ENCODE peak calls at places on chromosomes 7 and 10, in eight cellular contexts. One of them, this sample, is unnamed.
A peak's percentile ranks its signal among the peaks of the same experiment; 100 is the strongest.

GRCh38 chr7:48424731-48425130 is 253.5 kb downstream of the ABCA13 start:
- DNase-seq in progenitor cell of endocrine pancreas: no peak
- DNase-seq in SJSA1: no peak
- DNase-seq in germinal center: no peak
- DNase-seq in H54: no peak
- DNase-seq in ovary: no peak
- DNase-seq in coronary artery: no peak
- DNase-seq in T follicular helper cell: no peak
- DNase-seq in this sample: no peak

GRCh38 chr10:104328916-104329710 is 9.2 kb downstream of the ITPRIP start:
- DNase-seq in H54: peak; percentile 63
- DNase-seq in progenitor cell of endocrine pancreas: no peak
- DNase-seq in SJSA1: peak; percentile 86
- DNase-seq in T follicular helper cell: peak; percentile 67
- DNase-seq in coronary artery: no peak
- DNase-seq in germinal center: no peak
- DNase-seq in ovary: peak; percentile 70
- DNase-seq in this sample: peak; percentile 89

GRCh38 chr7:92404170-92404614 is 43.1 kb upstream of the GATAD1 start:
- DNase-seq in SJSA1: no peak
- DNase-seq in H54: no peak
- DNase-seq in germinal center: no peak
- DNase-seq in coronary artery: no peak
- DNase-seq in T follicular helper cell: no peak
- DNase-seq in ovary: no peak
- DNase-seq in progenitor cell of endocrine pancreas: no peak
- DNase-seq in this sample: no peak

GRCh38 chr7:65307651-65308299 is 65.9 kb upstream of the ZNF92 start:
- DNase-seq in T follicular helper cell: peak; percentile 2
- DNase-seq in coronary artery: no peak
- DNase-seq in ovary: peak; percentile 29
- DNase-seq in germinal center: peak; percentile 63
- DNase-seq in H54: peak; percentile 31
- DNase-seq in progenitor cell of endocrine pancreas: peak; percentile 51
- DNase-seq in SJSA1: no peak
- DNase-seq in this sample: peak; percentile 66

GRCh38 chr10:132011027-132011426 is 29.3 kb upstream of the BNIP3 start:
- DNase-seq in coronary artery: no peak
- DNase-seq in ovary: no peak
- DNase-seq in H54: no peak
- DNase-seq in germinal center: no peak
- DNase-seq in T follicular helper cell: no peak
- DNase-seq in progenitor cell of endocrine pancreas: no peak
- DNase-seq in SJSA1: no peak
- DNase-seq in this sample: no peak

GRCh38 chr10:132595850-132596249 is 58.3 kb downstream of the INPP5A start:
- DNase-seq in SJSA1: no peak
- DNase-seq in H54: no peak
- DNase-seq in coronary artery: no peak
- DNase-seq in progenitor cell of endocrine pancreas: no peak
- DNase-seq in ovary: no peak
- DNase-seq in T follicular helper cell: no peak
- DNase-seq in germinal center: no peak
- DNase-seq in this sample: peak; percentile 30

GRCh38 chr10:126375926-126376554 is 12.2 kb downstream of the ADAM12 start:
- DNase-seq in germinal center: no peak
- DNase-seq in SJSA1: no peak
- DNase-seq in H54: no peak
- DNase-seq in T follicular helper cell: no peak
- DNase-seq in ovary: no peak
- DNase-seq in progenitor cell of endocrine pancreas: no peak
- DNase-seq in coronary artery: no peak
- DNase-seq in this sample: no peak

GRCh38 chr7:44063894-44064651 is 1.3 kb downstream of the PGAM2 start:
- DNase-seq in SJSA1: no peak
- DNase-seq in T follicular helper cell: no peak
- DNase-seq in coronary artery: peak; percentile 73
- DNase-seq in ovary: no peak
- DNase-seq in progenitor cell of endocrine pancreas: no peak
- DNase-seq in germinal center: no peak
- DNase-seq in H54: no peak
- DNase-seq in this sample: peak; percentile 57

GRCh38 chr10:76429331-76429625 is 997.9 kb downstream of the LRMDA start:
- DNase-seq in SJSA1: no peak
- DNase-seq in T follicular helper cell: no peak
- DNase-seq in ovary: no peak
- DNase-seq in progenitor cell of endocrine pancreas: no peak
- DNase-seq in H54: no peak
- DNase-seq in germinal center: no peak
- DNase-seq in coronary artery: no peak
- DNase-seq in this sample: no peak

GRCh38 chr10:24824536-24824935 is 100.8 kb upstream of the ARHGAP21 start:
- DNase-seq in SJSA1: no peak
- DNase-seq in ovary: no peak
- DNase-seq in progenitor cell of endocrine pancreas: no peak
- DNase-seq in coronary artery: no peak
- DNase-seq in H54: no peak
- DNase-seq in germinal center: no peak
- DNase-seq in T follicular helper cell: no peak
- DNase-seq in this sample: no peak

GRCh38 chr10:70410608-70411007 is 6.7 kb downstream of the EIF4EBP2 start:
- DNase-seq in progenitor cell of endocrine pancreas: no peak
- DNase-seq in coronary artery: no peak
- DNase-seq in H54: no peak
- DNase-seq in ovary: no peak
- DNase-seq in T follicular helper cell: no peak
- DNase-seq in germinal center: no peak
- DNase-seq in SJSA1: no peak
- DNase-seq in this sample: no peak

GRCh38 chr10:85668522-85668921 is 698.1 kb downstream of the GRID1 start:
- DNase-seq in ovary: no peak
- DNase-seq in germinal center: no peak
- DNase-seq in H54: no peak
- DNase-seq in coronary artery: no peak
- DNase-seq in progenitor cell of endocrine pancreas: no peak
- DNase-seq in SJSA1: no peak
- DNase-seq in T follicular helper cell: no peak
- DNase-seq in this sample: no peak

GRCh38 chr7:50853311-50853710 is 70.6 kb upstream of the GRB10 start:
- DNase-seq in progenitor cell of endocrine pancreas: no peak
- DNase-seq in germinal center: no peak
- DNase-seq in H54: no peak
- DNase-seq in T follicular helper cell: no peak
- DNase-seq in SJSA1: peak; percentile 17
- DNase-seq in coronary artery: no peak
- DNase-seq in ovary: no peak
- DNase-seq in this sample: no peak

GRCh38 chr10:69549959-69550358 is 23.3 kb downstream of the NEUROG3 start:
- DNase-seq in SJSA1: no peak
- DNase-seq in progenitor cell of endocrine pancreas: no peak
- DNase-seq in H54: no peak
- DNase-seq in T follicular helper cell: no peak
- DNase-seq in germinal center: no peak
- DNase-seq in coronary artery: no peak
- DNase-seq in ovary: no peak
- DNase-seq in this sample: no peak

GRCh38 chr10:69696073-69696731 is 66.2 kb downstream of the FAM241B start:
- DNase-seq in germinal center: peak; percentile 27
- DNase-seq in T follicular helper cell: no peak
- DNase-seq in progenitor cell of endocrine pancreas: no peak
- DNase-seq in H54: peak; percentile 82
- DNase-seq in coronary artery: no peak
- DNase-seq in SJSA1: peak; percentile 51
- DNase-seq in ovary: peak; percentile 26
- DNase-seq in this sample: no peak

GRCh38 chr10:102714621-102715455 is at the start of gene SFXN2:
- DNase-seq in germinal center: peak; percentile 47
- DNase-seq in H54: no peak
- DNase-seq in progenitor cell of endocrine pancreas: no peak
- DNase-seq in ovary: no peak
- DNase-seq in coronary artery: no peak
- DNase-seq in T follicular helper cell: peak; percentile 36
- DNase-seq in SJSA1: no peak
- DNase-seq in this sample: peak; percentile 80

GRCh38 chr7:95427123-95427522 is 7.7 kb downstream of the PON2 start:
- DNase-seq in H54: no peak
- DNase-seq in SJSA1: no peak
- DNase-seq in coronary artery: no peak
- DNase-seq in ovary: no peak
- DNase-seq in T follicular helper cell: no peak
- DNase-seq in progenitor cell of endocrine pancreas: no peak
- DNase-seq in germinal center: no peak
- DNase-seq in this sample: no peak

This sample was measured in activated effector memory CD4-positive, alpha-beta T cell treated with anti-CD3 and anti-CD28 coated beads, Interleukin-2, amount 50 U/mL, for 16 hours.